ENCODE peak calls at places on chromosomes 4 and X, in four cellular contexts. H, V, F and D are unnamed samples.

GRCh38 chr4:10063544-10064300 is 42.4 kb upstream of the SLC2A9 start:
- DNase-seq in H (peak), V (peak), F (peak), D (peak)

GRCh38 chr4:121256887-121257426 is 92.8 kb upstream of the TNIP3 start:
- DNase-seq in H (no peak), V (no peak), F (no peak), D (no peak)

GRCh38 chr4:177123811-177124210 is 185.9 kb upstream of the NEIL3 start:
- DNase-seq in H (no peak), V (no peak), F (no peak), D (no peak)

GRCh38 chr4:137980641-137981040 is 261.5 kb downstream of the SLC7A11 start:
- DNase-seq in H (no peak), V (no peak), F (no peak), D (no peak)

GRCh38 chr4:70992354-70992753 is 1.1 kb upstream of the DCK start:
- DNase-seq in H (no peak), V (no peak), F (no peak), D (no peak)

GRCh38 chr4:186058253-186058979 is 10.5 kb upstream of the TLR3 start:
- DNase-seq in H (no peak), V (no peak), F (no peak), D (no peak)

GRCh38 chrX:134672101-134672500 is 13.8 kb upstream of the PLAC1 start:
- DNase-seq in H (no peak), V (no peak), F (no peak), D (no peak)

GRCh38 chr4:148542922-148543623 is 100.9 kb upstream of the NR3C2 start:
- DNase-seq in H (no peak), V (no peak), F (no peak), D (no peak)

GRCh38 chr4:5572114-5572513 is 136.2 kb downstream of the EVC2 start:
- DNase-seq in H (no peak), V (peak), F (no peak), D (no peak)

DNA sequence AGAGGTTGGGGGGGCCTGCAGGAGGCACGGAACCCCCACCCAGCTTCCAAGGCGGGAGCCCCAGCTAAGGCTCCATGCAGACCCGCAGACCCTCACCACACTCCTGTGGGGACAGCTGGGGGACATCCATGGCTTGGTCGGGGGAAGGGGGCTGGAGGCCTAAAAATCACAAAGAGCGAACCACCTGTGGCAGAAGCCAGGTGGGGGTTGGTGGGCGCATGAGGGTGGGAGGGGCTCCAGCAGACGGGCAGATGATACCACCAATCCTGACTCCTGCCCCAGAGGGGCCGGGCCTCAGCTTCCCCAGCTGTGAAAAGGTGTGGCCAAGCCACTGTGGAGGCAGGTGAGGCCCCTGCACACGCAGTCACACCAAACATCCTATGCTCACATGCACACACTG is 111.6 kb downstream of the FAM53A start:
- DNase-seq in H (no peak), V (no peak), F (no peak), D (no peak)
- H3K4me3 ChIP-seq in H (no peak), V (no peak), F (no peak), D (no peak)

DNA sequence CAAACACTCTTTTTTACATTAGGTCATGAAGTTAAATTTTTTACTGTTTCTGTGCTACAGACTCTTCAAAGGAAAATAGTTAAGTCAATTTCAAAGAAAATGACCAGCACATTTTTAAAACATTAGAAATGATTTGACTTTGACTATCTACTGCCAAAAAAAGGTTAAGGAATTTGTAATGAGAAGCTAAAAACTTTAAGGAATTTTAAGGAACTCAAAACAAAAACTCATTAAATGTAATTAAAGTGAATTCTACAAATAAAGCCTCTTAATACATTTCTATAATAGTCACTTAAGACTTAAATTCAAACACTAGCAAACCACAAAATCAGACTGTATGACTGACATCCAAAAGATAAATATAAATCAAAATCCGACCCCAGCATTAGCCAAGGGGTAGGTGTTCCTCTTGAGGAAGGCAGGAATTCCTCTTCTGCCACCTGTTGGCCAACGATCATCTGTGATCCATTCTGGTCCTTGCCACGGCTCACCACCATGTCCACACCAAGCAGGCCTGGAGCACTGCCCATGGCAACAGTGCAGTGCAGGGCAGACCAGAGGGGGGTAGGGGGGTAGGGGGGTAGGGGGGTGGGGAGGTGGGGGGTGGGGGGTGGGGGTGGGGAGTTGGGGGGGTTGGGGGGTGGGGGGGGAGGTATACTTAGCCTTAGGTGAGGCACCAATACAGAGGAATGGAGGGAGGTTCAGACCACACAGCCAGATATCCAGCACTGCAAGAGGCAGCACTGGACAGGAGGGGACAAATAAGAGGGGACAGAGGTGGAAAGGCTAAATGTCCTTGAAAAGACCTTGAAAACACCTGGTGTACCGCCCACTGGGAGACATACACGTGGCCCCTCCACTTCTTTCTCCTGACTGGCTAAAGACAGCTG is 287.4 kb downstream of the CHIC1 start:
- DNase-seq in H (no peak), V (peak), F (no peak), D (no peak)
- H3K4me3 ChIP-seq in H (no peak), V (peak), F (peak), D (peak)

GRCh38 chrX:45434231-45434630 is 233.6 kb upstream of the DIPK2B start:
- DNase-seq in H (no peak), V (no peak), F (no peak), D (no peak)
- H3K4me3 ChIP-seq in H (no peak), V (no peak), F (no peak), D (no peak)

GRCh38 chr4:112514449-112515277 is 1.3 kb downstream of the NEUROG2 start:
- DNase-seq in H (no peak), V (no peak), F (no peak), D (no peak)
- H3K4me3 ChIP-seq in H (peak), V (peak), F (peak), D (peak)

GRCh38 chr4:76787898-76788297 is 110.0 kb downstream of the SOWAHB start:
- DNase-seq in H (no peak), V (no peak), F (no peak), D (no peak)
- H3K4me3 ChIP-seq in H (no peak), V (no peak), F (no peak), D (no peak)

DNA sequence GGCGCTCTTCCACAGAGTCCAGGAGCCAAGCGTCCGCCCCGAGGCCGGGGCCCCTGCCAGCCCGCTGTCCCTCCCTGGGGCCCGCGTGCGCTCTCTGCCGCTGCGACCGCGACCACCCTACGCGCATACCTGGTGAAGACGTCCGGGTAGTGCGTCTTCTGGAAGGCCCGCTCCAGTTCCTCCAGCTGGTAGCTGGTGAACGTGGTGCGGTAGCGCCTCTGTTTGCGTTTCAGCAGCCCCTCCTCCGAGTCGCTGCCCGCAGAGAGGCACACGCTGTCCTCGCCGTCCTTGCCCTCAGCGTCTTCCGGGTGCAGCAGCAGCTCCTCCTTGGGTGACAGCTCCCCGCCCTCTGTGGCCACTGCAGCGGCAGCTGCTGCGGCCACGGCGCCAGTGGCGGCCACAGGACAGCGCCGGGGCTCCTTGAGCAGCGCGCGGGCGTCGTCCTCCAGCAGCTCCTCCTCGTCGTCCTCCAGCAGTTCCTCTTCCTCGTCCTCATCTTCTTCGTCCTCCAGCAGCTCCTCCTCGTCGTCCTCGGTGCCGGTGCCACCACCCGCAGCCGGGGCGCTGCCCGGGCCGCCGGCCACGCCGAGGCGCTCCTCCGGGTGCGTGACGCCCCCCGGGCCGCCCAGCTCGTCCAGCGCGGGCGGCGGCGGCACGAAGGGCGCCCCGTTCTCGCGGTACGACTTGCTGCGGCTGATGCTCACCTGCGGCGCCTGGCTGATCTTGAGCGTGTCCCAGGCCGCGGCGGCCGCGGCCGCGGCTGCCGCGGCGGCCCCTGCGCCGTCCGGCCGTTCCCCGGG is 2.8 kb downstream of the ARX start:
- DNase-seq in H (no peak), V (no peak), F (no peak), D (no peak)
- H3K4me3 ChIP-seq in H (no peak), V (peak), F (peak), D (no peak)

GRCh38 chr4:11427201-11427996 is 1.3 kb downstream of the HS3ST1 start:
- DNase-seq in H (peak), V (peak), F (no peak), D (no peak)

GRCh38 chr4:11428161-11428700 is 463 bp downstream of the HS3ST1 start:
- DNase-seq in H (peak), V (no peak), F (no peak), D (no peak)

GRCh38 chr4:11426716-11427115 is 2.0 kb downstream of the HS3ST1 start:
- DNase-seq in H (peak), V (peak), F (no peak), D (no peak)

GRCh38 chr4:11429646-11430045 is 952 bp upstream of the HS3ST1 start:
- DNase-seq in H (no peak), V (no peak), F (no peak), D (no peak)

GRCh38 chr4:11428701-11429571 is at the start of gene HS3ST1:
- DNase-seq in H (peak), V (peak), F (peak), D (peak)
- H3K4me3 ChIP-seq in H (peak), V (peak), F (peak), D (peak)

GRCh38 chrX:154444755-154445246 is 860 bp downstream of the FAM50A start:
- DNase-seq in H (no peak), V (no peak), F (no peak), D (no peak)

GRCh38 chrX:154441564-154441963 is 2.4 kb upstream of the FAM50A start:
- DNase-seq in H (no peak), V (no peak), F (no peak), D (no peak)

GRCh38 chrX:154444001-154444754 is at the start of gene FAM50A:
- DNase-seq in H (peak), V (peak), F (peak), D (no peak)

GRCh38 chrX:154441984-154442707 is 1.8 kb upstream of the FAM50A start:
- DNase-seq in H (no peak), V (no peak), F (no peak), D (no peak)

GRCh38 chrX:154443479-154443910 is 446 bp upstream of the FAM50A start:
- DNase-seq in H (peak), V (no peak), F (no peak), D (no peak)
- H3K4me3 ChIP-seq in H (peak), V (peak), F (peak), D (peak)

GRCh38 chrX:51215266-51215665 is 117.4 kb upstream of the NUDT10 start:
- DNase-seq in H (no peak), V (no peak), F (no peak), D (no peak)
- H3K4me3 ChIP-seq in H (no peak), V (no peak), F (no peak), D (no peak)